ENCODE peak calls at places on chromosomes 12 and 14, in six cellular contexts. W is GM23338; D is SK-N-SH; H is Panc1; L is NT2/D1; M is CD8-positive, alpha-beta T cell. P is an unnamed sample.

GRCh38 chr12:38162013-38162412 is 154.6 kb upstream of the ALG10B start:
- DNase-seq in D (no peak), L (no peak), W (no peak), H (no peak), M (no peak), P (no peak)

GRCh38 chr12:49200882-49201594 is 12.2 kb upstream of the TUBA1A start:
- DNase-seq in M (no peak), H (peak), D (peak), L (no peak), W (peak), P (peak)

GRCh38 chr12:17992002-17992656 is 97.9 kb downstream of the RERGL start:
- DNase-seq in M (no peak), L (peak), W (peak), D (peak), H (peak), P (peak)

GRCh38 chr12:121797937-121798801 is 4.7 kb upstream of the RHOF start:
- DNase-seq in D (peak), L (no peak), M (no peak), H (no peak), W (peak), P (peak)

GRCh38 chr12:132638541-132639408 is 20.2 kb downstream of the P2RX2 start:
- DNase-seq in L (no peak), D (peak), W (peak), H (peak), M (no peak), P (peak)

GRCh38 chr14:36751920-36752319 is 90.3 kb downstream of the PAX9 start:
- DNase-seq in L (no peak), D (no peak), M (no peak), W (no peak), H (no peak), P (no peak)

GRCh38 chr12:83954071-83954789 is 958.4 kb downstream of the SLC6A15 start:
- DNase-seq in L (no peak), M (no peak), H (no peak), W (no peak), D (no peak), P (no peak)

GRCh38 chr14:74514471-74514932 is 20.9 kb downstream of the ISCA2 start:
- DNase-seq in H (no peak), L (no peak), M (no peak), W (peak), D (no peak), P (peak)

GRCh38 chr12:66129934-66130266 is 650 bp downstream of the LLPH start:
- DNase-seq in D (peak), H (no peak), L (no peak), W (no peak), M (no peak), P (peak)

GRCh38 chr12:41936333-41936732 is 208.3 kb downstream of the GXYLT1 start:
- DNase-seq in H (no peak), L (no peak), M (no peak), W (peak), D (no peak), P (no peak)

GRCh38 chr12:110857528-110857927 is 10.7 kb downstream of the CCDC63 start:
- DNase-seq in W (peak), D (no peak), H (no peak), L (peak), M (no peak), P (peak)

GRCh38 chr12:51923506-51924365 is 16.4 kb downstream of the ACVRL1 start:
- DNase-seq in D (peak), L (no peak), W (peak), H (peak), M (peak), P (peak)

GRCh38 chr14:95265106-95266094 is 54.3 kb downstream of the CLMN start:
- DNase-seq in H (peak), D (no peak), W (no peak), L (no peak), M (no peak), P (peak)
- H3K4me3 ChIP-seq in H (peak), D (no peak), W (no peak), L (no peak), M (no peak), P (no peak)

GRCh38 chr12:40227447-40227846 is 2.6 kb downstream of the LRRK2 start:
- DNase-seq in W (no peak), D (no peak), L (no peak), H (no peak), M (no peak), P (no peak)
- H3K4me3 ChIP-seq in W (no peak), D (no peak), L (no peak), H (no peak), M (no peak), P (no peak)

DNA sequence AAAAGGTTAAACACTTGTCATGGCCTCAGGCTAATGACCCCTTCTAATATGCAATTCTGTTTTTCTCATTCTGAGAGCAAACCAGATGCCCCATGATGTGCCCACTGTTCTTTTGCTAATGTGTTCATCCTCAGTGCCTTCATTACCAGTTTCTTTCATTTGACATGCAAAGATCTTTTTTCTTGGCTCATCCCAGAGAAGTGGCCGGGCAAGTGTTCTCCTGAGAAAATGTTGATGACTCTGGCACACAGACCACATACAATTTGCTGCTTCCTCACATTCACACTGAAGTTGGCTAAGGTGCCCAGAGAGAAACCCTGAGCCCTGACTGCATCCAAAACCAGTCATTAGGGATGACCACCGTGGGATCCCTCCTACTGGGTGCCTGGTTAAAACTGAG is 833.3 kb downstream of the DIO2 start:
- DNase-seq in L (peak), H (no peak), M (no peak), D (no peak), W (peak), P (peak)
- H3K4me3 ChIP-seq in L (no peak), H (no peak), M (no peak), D (no peak), W (peak), P (no peak)

GRCh38 chr12:28130625-28131598 is 59.3 kb upstream of the CCDC91 start:
- DNase-seq in L (no peak), W (no peak), H (peak), M (no peak), D (no peak), P (no peak)
- H3K4me3 ChIP-seq in L (no peak), W (no peak), H (no peak), M (no peak), D (no peak), P (no peak)

DNA sequence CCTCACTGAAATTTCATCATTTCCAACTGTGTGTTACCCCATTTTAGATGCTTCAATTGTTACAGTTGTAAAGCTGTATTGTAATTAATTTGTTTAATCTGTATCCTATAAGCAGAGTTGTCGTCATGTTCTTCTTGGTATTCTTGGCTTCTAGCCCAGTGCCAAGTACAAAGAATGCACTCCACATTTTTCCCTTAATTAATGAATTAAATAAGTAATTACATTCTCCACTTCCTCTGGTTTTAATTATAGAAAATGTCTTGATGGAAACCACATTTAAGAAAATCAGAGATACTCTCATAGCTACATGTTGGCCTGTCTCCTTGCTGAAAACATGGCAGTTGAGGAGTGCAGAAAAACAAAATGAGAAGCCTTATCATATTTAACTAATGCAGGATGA is 749 bp downstream of the DNAI7 start:
- DNase-seq in W (no peak), L (no peak), D (no peak), H (no peak), M (no peak), P (no peak)
- H3K4me3 ChIP-seq in W (peak), L (peak), D (peak), H (peak), M (peak), P (peak)